ENCODE peak calls at places on chromosomes 16 and 17, in eight cellular contexts. One of them, this sample, is unnamed.

GRCh38 chr17:50638572-50638850 is 3.8 kb downstream of the ABCC3 start:
- DNase-seq in progenitor cell of endocrine pancreas: no peak
- DNase-seq in lower lobe of right lung: no peak
- DNase-seq in tibial nerve: no peak
- DNase-seq in uterus: no peak
- DNase-seq in GM12865: no peak
- DNase-seq in neural crest cell: no peak
- DNase-seq in cardiac fibroblast: peak
- DNase-seq in this sample: no peak

GRCh38 chr16:55834044-55834443 is 1.1 kb upstream of the CES1 start:
- DNase-seq in neural crest cell: no peak
- DNase-seq in tibial nerve: no peak
- DNase-seq in GM12865: peak
- DNase-seq in cardiac fibroblast: no peak
- DNase-seq in lower lobe of right lung: no peak
- DNase-seq in uterus: no peak
- DNase-seq in progenitor cell of endocrine pancreas: no peak
- DNase-seq in this sample: no peak

GRCh38 chr16:15949210-15950166 is at the start of gene ABCC1:
- DNase-seq in lower lobe of right lung: peak
- DNase-seq in cardiac fibroblast: no peak
- DNase-seq in tibial nerve: no peak
- DNase-seq in neural crest cell: peak
- DNase-seq in uterus: peak
- DNase-seq in GM12865: peak
- DNase-seq in progenitor cell of endocrine pancreas: peak
- DNase-seq in this sample: peak

GRCh38 chr16:54370653-54371052 is 84.1 kb upstream of the IRX3 start:
- DNase-seq in neural crest cell: no peak
- DNase-seq in lower lobe of right lung: peak
- DNase-seq in cardiac fibroblast: no peak
- DNase-seq in uterus: no peak
- DNase-seq in tibial nerve: no peak
- DNase-seq in GM12865: no peak
- DNase-seq in progenitor cell of endocrine pancreas: no peak
- DNase-seq in this sample: no peak

GRCh38 chr17:81553018-81553615 is 964 bp upstream of the FAAP100 start:
- DNase-seq in neural crest cell: peak
- DNase-seq in uterus: peak
- DNase-seq in GM12865: peak
- DNase-seq in cardiac fibroblast: peak
- DNase-seq in lower lobe of right lung: peak
- DNase-seq in progenitor cell of endocrine pancreas: no peak
- DNase-seq in tibial nerve: peak
- DNase-seq in this sample: peak

GRCh38 chr16:78237346-78237745 is 137.9 kb downstream of the WWOX start:
- DNase-seq in lower lobe of right lung: no peak
- DNase-seq in uterus: no peak
- DNase-seq in progenitor cell of endocrine pancreas: no peak
- DNase-seq in GM12865: no peak
- DNase-seq in tibial nerve: no peak
- DNase-seq in cardiac fibroblast: no peak
- DNase-seq in neural crest cell: no peak
- DNase-seq in this sample: no peak

GRCh38 chr16:68146583-68146982 is 61.4 kb downstream of the NFATC3 start:
- DNase-seq in cardiac fibroblast: peak
- DNase-seq in progenitor cell of endocrine pancreas: no peak
- DNase-seq in GM12865: no peak
- DNase-seq in lower lobe of right lung: no peak
- DNase-seq in uterus: no peak
- DNase-seq in tibial nerve: no peak
- DNase-seq in neural crest cell: no peak
- DNase-seq in this sample: no peak

GRCh38 chr17:73657473-73658116 is 13.3 kb upstream of the SDK2 start:
- DNase-seq in tibial nerve: peak
- DNase-seq in progenitor cell of endocrine pancreas: peak
- DNase-seq in GM12865: no peak
- DNase-seq in neural crest cell: peak
- DNase-seq in lower lobe of right lung: peak
- DNase-seq in uterus: no peak
- DNase-seq in cardiac fibroblast: no peak
- DNase-seq in this sample: no peak

GRCh38 chr17:42514867-42515266 is 21.2 kb upstream of the NAGLU start:
- DNase-seq in lower lobe of right lung: no peak
- DNase-seq in neural crest cell: no peak
- DNase-seq in uterus: no peak
- DNase-seq in progenitor cell of endocrine pancreas: no peak
- DNase-seq in tibial nerve: no peak
- DNase-seq in GM12865: no peak
- DNase-seq in cardiac fibroblast: no peak
- DNase-seq in this sample: no peak

GRCh38 chr17:81044764-81045589 is 10.0 kb downstream of the BAIAP2 start:
- DNase-seq in neural crest cell: no peak
- DNase-seq in uterus: peak
- DNase-seq in cardiac fibroblast: peak
- DNase-seq in lower lobe of right lung: peak
- DNase-seq in progenitor cell of endocrine pancreas: no peak
- DNase-seq in tibial nerve: peak
- DNase-seq in GM12865: no peak
- DNase-seq in this sample: no peak

GRCh38 chr16:58492066-58492465 is 7.9 kb upstream of the NDRG4 start:
- DNase-seq in GM12865: no peak
- DNase-seq in cardiac fibroblast: no peak
- DNase-seq in progenitor cell of endocrine pancreas: no peak
- DNase-seq in lower lobe of right lung: no peak
- DNase-seq in tibial nerve: no peak
- DNase-seq in neural crest cell: no peak
- DNase-seq in uterus: no peak
- DNase-seq in this sample: no peak

GRCh38 chr17:58577696-58578095 is 63.3 kb upstream of the MTMR4 start:
- DNase-seq in uterus: peak
- DNase-seq in neural crest cell: peak
- DNase-seq in cardiac fibroblast: peak
- DNase-seq in GM12865: peak
- DNase-seq in progenitor cell of endocrine pancreas: peak
- DNase-seq in lower lobe of right lung: peak
- DNase-seq in tibial nerve: peak
- DNase-seq in this sample: no peak

GRCh38 chr17:48541036-48541573 is 3.8 kb downstream of the HOXB2 start:
- DNase-seq in neural crest cell: no peak
- DNase-seq in lower lobe of right lung: no peak
- DNase-seq in uterus: no peak
- DNase-seq in tibial nerve: no peak
- DNase-seq in GM12865: no peak
- DNase-seq in cardiac fibroblast: peak
- DNase-seq in progenitor cell of endocrine pancreas: no peak
- DNase-seq in this sample: no peak

GRCh38 chr17:79622776-79623175 is 11.9 kb upstream of the RBFOX3 start:
- DNase-seq in neural crest cell: no peak
- DNase-seq in progenitor cell of endocrine pancreas: no peak
- DNase-seq in tibial nerve: no peak
- DNase-seq in lower lobe of right lung: peak
- DNase-seq in GM12865: no peak
- DNase-seq in cardiac fibroblast: no peak
- DNase-seq in uterus: peak
- DNase-seq in this sample: peak

GRCh38 chr16:27264151-27264550 is 4.4 kb downstream of the NSMCE1 start:
- DNase-seq in uterus: no peak
- DNase-seq in GM12865: no peak
- DNase-seq in tibial nerve: no peak
- DNase-seq in neural crest cell: no peak
- DNase-seq in lower lobe of right lung: no peak
- DNase-seq in cardiac fibroblast: peak
- DNase-seq in progenitor cell of endocrine pancreas: no peak
- DNase-seq in this sample: no peak

GRCh38 chr16:87809150-87809902 is 43.5 kb upstream of the KLHDC4 start:
- DNase-seq in uterus: no peak
- DNase-seq in tibial nerve: no peak
- DNase-seq in neural crest cell: no peak
- DNase-seq in GM12865: peak
- DNase-seq in lower lobe of right lung: no peak
- DNase-seq in cardiac fibroblast: no peak
- DNase-seq in progenitor cell of endocrine pancreas: no peak
- DNase-seq in this sample: no peak

GRCh38 chr17:5128905-5129535 is 13.2 kb downstream of the USP6 start:
- DNase-seq in uterus: no peak
- DNase-seq in neural crest cell: no peak
- DNase-seq in GM12865: no peak
- DNase-seq in lower lobe of right lung: no peak
- DNase-seq in tibial nerve: no peak
- DNase-seq in cardiac fibroblast: no peak
- DNase-seq in progenitor cell of endocrine pancreas: no peak
- DNase-seq in this sample: no peak

GRCh38 chr17:17848311-17848710 is 11.5 kb upstream of the SREBF1 start:
- DNase-seq in lower lobe of right lung: no peak
- DNase-seq in progenitor cell of endocrine pancreas: no peak
- DNase-seq in tibial nerve: no peak
- DNase-seq in GM12865: no peak
- DNase-seq in cardiac fibroblast: no peak
- DNase-seq in neural crest cell: no peak
- DNase-seq in uterus: no peak
- DNase-seq in this sample: no peak

GRCh38 chr16:963913-964695 is 6.7 kb downstream of the LMF1 start:
- DNase-seq in cardiac fibroblast: no peak
- DNase-seq in lower lobe of right lung: peak
- DNase-seq in uterus: no peak
- DNase-seq in GM12865: no peak
- DNase-seq in progenitor cell of endocrine pancreas: no peak
- DNase-seq in tibial nerve: no peak
- DNase-seq in neural crest cell: no peak
- DNase-seq in this sample: no peak

GRCh38 chr16:668519-669171 is 713 bp downstream of the RHOT2 start:
- DNase-seq in lower lobe of right lung: no peak
- DNase-seq in uterus: no peak
- DNase-seq in tibial nerve: no peak
- DNase-seq in cardiac fibroblast: peak
- DNase-seq in neural crest cell: no peak
- DNase-seq in progenitor cell of endocrine pancreas: no peak
- DNase-seq in GM12865: no peak
- DNase-seq in this sample: no peak

GRCh38 chr16:689175-689897 is 862 bp downstream of the WDR24 start:
- DNase-seq in GM12865: no peak
- DNase-seq in neural crest cell: no peak
- DNase-seq in cardiac fibroblast: no peak
- DNase-seq in tibial nerve: no peak
- DNase-seq in uterus: no peak
- DNase-seq in lower lobe of right lung: no peak
- DNase-seq in progenitor cell of endocrine pancreas: no peak
- DNase-seq in this sample: no peak

GRCh38 chr17:57834146-57834741 is 15.6 kb downstream of the MRPS23 start:
- DNase-seq in lower lobe of right lung: no peak
- DNase-seq in tibial nerve: no peak
- DNase-seq in progenitor cell of endocrine pancreas: no peak
- DNase-seq in neural crest cell: no peak
- DNase-seq in uterus: no peak
- DNase-seq in GM12865: no peak
- DNase-seq in cardiac fibroblast: no peak
- DNase-seq in this sample: no peak

GRCh38 chr17:40563371-40564052 is 1.8 kb downstream of the CCR7 start:
- DNase-seq in progenitor cell of endocrine pancreas: no peak
- DNase-seq in neural crest cell: no peak
- DNase-seq in cardiac fibroblast: no peak
- DNase-seq in GM12865: peak
- DNase-seq in lower lobe of right lung: no peak
- DNase-seq in tibial nerve: no peak
- DNase-seq in uterus: no peak
- DNase-seq in this sample: no peak

GRCh38 chr17:142102-142661 is 4.8 kb downstream of the SCGB1C2 start:
- DNase-seq in GM12865: peak
- DNase-seq in lower lobe of right lung: peak
- DNase-seq in uterus: no peak
- DNase-seq in cardiac fibroblast: peak
- DNase-seq in tibial nerve: peak
- DNase-seq in progenitor cell of endocrine pancreas: peak
- DNase-seq in neural crest cell: peak
- DNase-seq in this sample: no peak

GRCh38 chr16:28317040-28317880 is 24.9 kb downstream of the SBK1 start:
- DNase-seq in uterus: no peak
- DNase-seq in progenitor cell of endocrine pancreas: peak
- DNase-seq in lower lobe of right lung: peak
- DNase-seq in tibial nerve: peak
- DNase-seq in cardiac fibroblast: peak
- DNase-seq in GM12865: peak
- DNase-seq in neural crest cell: peak
- DNase-seq in this sample: peak

DNA sequence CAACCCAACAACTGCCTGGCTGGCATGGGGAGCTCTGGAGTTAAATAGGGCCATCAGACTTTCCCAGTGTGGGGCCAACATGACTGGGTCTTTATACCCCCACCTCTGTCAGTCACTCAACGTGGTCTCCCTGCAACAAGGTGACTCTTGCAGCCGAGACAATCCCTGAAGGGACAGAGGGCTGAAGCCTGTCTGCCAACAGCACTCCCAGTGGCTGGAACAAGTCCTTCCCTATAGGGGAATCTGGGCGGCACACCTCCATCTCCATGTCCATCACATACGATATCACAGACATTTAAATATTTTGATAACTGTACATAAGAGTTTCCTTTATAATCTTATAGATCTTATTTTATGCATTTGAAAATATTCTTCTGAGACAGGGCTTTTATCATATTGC is 4.8 kb upstream of the MAPT start:
- DNase-seq in cardiac fibroblast: no peak
- DNase-seq in progenitor cell of endocrine pancreas: no peak
- DNase-seq in neural crest cell: no peak
- DNase-seq in GM12865: no peak
- DNase-seq in uterus: no peak
- DNase-seq in lower lobe of right lung: no peak
- DNase-seq in tibial nerve: no peak
- DNase-seq in this sample: no peak
- TF ChIP-seq CTCF in cardiac fibroblast: no peak
- TF ChIP-seq CTCF in progenitor cell of endocrine pancreas: peak
- TF ChIP-seq CTCF in neural crest cell: peak
- TF ChIP-seq CTCF in GM12865: no peak
- TF ChIP-seq CTCF in uterus: no peak
- TF ChIP-seq CTCF in lower lobe of right lung: no peak
- TF ChIP-seq CTCF in tibial nerve: no peak
- TF ChIP-seq CTCF in this sample: peak

GRCh38 chr16:2150418-2151187 is 2.2 kb downstream of the RAB26 start:
- DNase-seq in progenitor cell of endocrine pancreas: no peak
- DNase-seq in lower lobe of right lung: no peak
- DNase-seq in GM12865: peak
- DNase-seq in tibial nerve: no peak
- DNase-seq in cardiac fibroblast: peak
- DNase-seq in neural crest cell: no peak
- DNase-seq in uterus: no peak
- DNase-seq in this sample: peak
- TF ChIP-seq CTCF in progenitor cell of endocrine pancreas: no peak
- TF ChIP-seq CTCF in lower lobe of right lung: no peak
- TF ChIP-seq CTCF in GM12865: no peak
- TF ChIP-seq CTCF in tibial nerve: no peak
- TF ChIP-seq CTCF in cardiac fibroblast: no peak
- TF ChIP-seq CTCF in neural crest cell: no peak
- TF ChIP-seq CTCF in uterus: no peak
- TF ChIP-seq CTCF in this sample: no peak

GRCh38 chr17:35235917-35236316 is 7.0 kb upstream of the SLFN5 start:
- DNase-seq in cardiac fibroblast: no peak
- DNase-seq in progenitor cell of endocrine pancreas: no peak
- DNase-seq in neural crest cell: no peak
- DNase-seq in tibial nerve: no peak
- DNase-seq in lower lobe of right lung: no peak
- DNase-seq in uterus: no peak
- DNase-seq in GM12865: no peak
- DNase-seq in this sample: no peak
- TF ChIP-seq CTCF in cardiac fibroblast: no peak
- TF ChIP-seq CTCF in progenitor cell of endocrine pancreas: no peak
- TF ChIP-seq CTCF in neural crest cell: no peak
- TF ChIP-seq CTCF in tibial nerve: no peak
- TF ChIP-seq CTCF in lower lobe of right lung: no peak
- TF ChIP-seq CTCF in uterus: no peak
- TF ChIP-seq CTCF in GM12865: no peak
- TF ChIP-seq CTCF in this sample: no peak

GRCh38 chr16:83878838-83879237 is 20.1 kb upstream of the MLYCD start:
- DNase-seq in uterus: no peak
- DNase-seq in neural crest cell: peak
- DNase-seq in cardiac fibroblast: peak
- DNase-seq in progenitor cell of endocrine pancreas: no peak
- DNase-seq in GM12865: no peak
- DNase-seq in lower lobe of right lung: no peak
- DNase-seq in tibial nerve: peak
- DNase-seq in this sample: no peak
- TF ChIP-seq CTCF in uterus: peak
- TF ChIP-seq CTCF in neural crest cell: peak
- TF ChIP-seq CTCF in cardiac fibroblast: peak
- TF ChIP-seq CTCF in progenitor cell of endocrine pancreas: peak
- TF ChIP-seq CTCF in GM12865: no peak
- TF ChIP-seq CTCF in lower lobe of right lung: peak
- TF ChIP-seq CTCF in tibial nerve: peak
- TF ChIP-seq CTCF in this sample: peak

This sample was measured in D721Med.